ENCODE peak calls at places on chromosomes 12 and 14, in nine cellular contexts. D is astrocyte of the cerebellum, P is HCT116, T is progenitor cell of endocrine pancreas, S is B cell, Q is transverse colon, U is type B pancreatic cell, L is tibial nerve, G is RWPE1. E is an unnamed sample.

GRCh38 chr12:1173806-1174617 is 183.0 kb downstream of the ERC1 start:
- DNase-seq in D (no peak), P (no peak), T (no peak), S (no peak), Q (peak; percentile 11), U (no peak), L (no peak), G (no peak), E (no peak)

GRCh38 chr14:95062946-95063345 is 94.4 kb downstream of the DICER1 start:
- DNase-seq in D (no peak), P (no peak), T (no peak), S (no peak), Q (no peak), U (no peak), L (no peak), G (no peak), E (no peak)

GRCh38 chr12:27901959-27902358 is 70.6 kb downstream of the PTHLH start:
- DNase-seq in D (no peak), P (no peak), T (no peak), S (no peak), Q (no peak), U (no peak), L (no peak), G (no peak), E (no peak)

GRCh38 chr14:34843011-34843554 is 32.1 kb downstream of the BAZ1A start:
- DNase-seq in D (peak; percentile 29), P (no peak), T (no peak), S (no peak), Q (no peak), U (no peak), L (no peak), G (peak; percentile 79), E (peak; percentile 99)

GRCh38 chr12:75820848-75821578 is 210.6 kb downstream of the PHLDA1 start:
- DNase-seq in D (peak; percentile 91), P (no peak), T (no peak), S (no peak), Q (peak; percentile 26), U (no peak), L (peak; percentile 66), G (peak; percentile 79), E (peak; percentile 96)

GRCh38 chr12:103882861-103883596 is 42.0 kb upstream of the NT5DC3 start:
- DNase-seq in D (no peak), P (no peak), T (no peak), S (no peak), Q (no peak), U (no peak), L (no peak), G (no peak), E (peak; percentile 88)

GRCh38 chr12:99721715-99722275 is 74.2 kb downstream of the GARIN6 start:
- DNase-seq in D (no peak), P (no peak), T (no peak), S (no peak), Q (no peak), U (no peak), L (no peak), G (no peak), E (no peak)

GRCh38 chr12:27521066-27521465 is 2.9 kb upstream of the PPFIBP1 start:
- DNase-seq in D (no peak), P (no peak), T (no peak), S (no peak), Q (no peak), U (no peak), L (no peak), G (no peak), E (no peak)

GRCh38 chr12:95215925-95216324 is 1.3 kb downstream of the FGD6 start:
- DNase-seq in D (peak; percentile 41), P (no peak), T (no peak), S (peak; percentile 14), Q (no peak), U (no peak), L (no peak), G (peak; percentile 64), E (peak; percentile 67)

GRCh38 chr14:64465856-64466554 is 706 bp downstream of the AKAP5 start:
- DNase-seq in D (peak; percentile 37), P (no peak), T (no peak), S (no peak), Q (no peak), U (no peak), L (peak; percentile 35), G (peak; percentile 33), E (peak; percentile 27)

GRCh38 chr12:46438256-46438655 is 65.7 kb upstream of the SLC38A2 start:
- DNase-seq in D (no peak), P (no peak), T (no peak), S (no peak), Q (no peak), U (no peak), L (no peak), G (no peak), E (no peak)

GRCh38 chr12:7100239-7100638 is 8.0 kb upstream of the C1R start:
- DNase-seq in D (no peak), P (no peak), T (no peak), S (no peak), Q (no peak), U (no peak), L (no peak), G (no peak), E (no peak)

GRCh38 chr14:97634786-97635185 is 837.6 kb downstream of the VRK1 start:
- DNase-seq in D (no peak), P (no peak), T (no peak), S (no peak), Q (no peak), U (no peak), L (no peak), G (no peak), E (peak; percentile 1)

GRCh38 chr12:127500513-127500912 is 766.5 kb upstream of the TMEM132C start:
- DNase-seq in D (no peak), P (no peak), T (no peak), S (no peak), Q (no peak), U (no peak), L (no peak), G (no peak), E (no peak)

GRCh38 chr12:127496255-127496654 is 770.7 kb upstream of the TMEM132C start:
- DNase-seq in D (no peak), P (no peak), T (no peak), S (no peak), Q (no peak), U (no peak), L (no peak), G (no peak), E (no peak)

GRCh38 chr12:127494961-127495915 is 771.7 kb upstream of the TMEM132C start:
- DNase-seq in D (no peak), P (no peak), T (no peak), S (no peak), Q (no peak), U (no peak), L (no peak), G (no peak), E (no peak)
- TF ChIP-seq CTCF in D (no peak), P (no peak), T (no peak), S (no peak), Q (no peak), U (no peak), L (no peak), G (no peak), E (no peak)

DNA sequence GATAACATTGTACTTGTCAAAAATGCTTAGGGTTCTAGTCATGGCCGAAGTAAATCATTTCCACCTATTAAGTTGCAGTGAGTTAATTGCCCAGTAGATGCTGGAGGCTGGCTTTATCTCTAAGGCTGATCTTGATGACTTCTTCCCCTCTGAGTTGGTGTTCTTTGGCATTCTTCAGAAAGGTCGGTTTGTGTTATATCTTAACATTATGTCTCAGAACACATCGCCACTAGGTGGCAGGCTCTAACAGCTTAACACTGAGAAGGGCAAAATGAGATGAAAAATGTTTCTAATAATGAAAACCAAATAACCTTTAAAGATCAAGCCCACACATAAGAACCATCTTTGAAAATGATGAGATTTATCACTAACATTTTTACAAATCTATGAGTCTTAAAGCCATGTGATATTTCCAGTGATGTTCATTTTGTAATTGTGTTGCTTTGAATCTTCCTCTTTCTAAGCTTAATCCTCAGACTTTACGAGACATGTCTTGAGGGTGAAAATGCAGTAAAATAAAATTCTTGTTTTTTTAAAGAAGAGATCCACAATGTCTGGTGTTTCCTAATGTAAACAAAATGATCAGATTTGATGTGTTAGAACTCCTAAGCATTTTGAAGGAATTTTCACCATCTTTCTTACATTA is 28.6 kb downstream of the SUDS3 start:
- DNase-seq in D (peak; percentile 52), P (peak; percentile 37), T (peak; percentile 47), S (peak; percentile 57), Q (peak; percentile 48), U (no peak), L (peak; percentile 87), G (peak; percentile 28), E (peak; percentile 66)
- TF ChIP-seq CTCF in D (peak; percentile 74), P (peak; percentile 90), T (peak; percentile 89), S (peak; percentile 87), Q (peak; percentile 69), U (peak; percentile 92), L (peak; percentile 61), G (peak; percentile 81), E (peak; percentile 79)

GRCh38 chr12:131275824-131276223 is 322.1 kb downstream of the ADGRD1 start:
- DNase-seq in D (no peak), P (no peak), T (no peak), S (no peak), Q (no peak), U (no peak), L (no peak), G (no peak), E (no peak)
- TF ChIP-seq CTCF in D (no peak), P (no peak), T (no peak), S (no peak), Q (no peak), U (no peak), L (no peak), G (no peak), E (no peak)

DNA sequence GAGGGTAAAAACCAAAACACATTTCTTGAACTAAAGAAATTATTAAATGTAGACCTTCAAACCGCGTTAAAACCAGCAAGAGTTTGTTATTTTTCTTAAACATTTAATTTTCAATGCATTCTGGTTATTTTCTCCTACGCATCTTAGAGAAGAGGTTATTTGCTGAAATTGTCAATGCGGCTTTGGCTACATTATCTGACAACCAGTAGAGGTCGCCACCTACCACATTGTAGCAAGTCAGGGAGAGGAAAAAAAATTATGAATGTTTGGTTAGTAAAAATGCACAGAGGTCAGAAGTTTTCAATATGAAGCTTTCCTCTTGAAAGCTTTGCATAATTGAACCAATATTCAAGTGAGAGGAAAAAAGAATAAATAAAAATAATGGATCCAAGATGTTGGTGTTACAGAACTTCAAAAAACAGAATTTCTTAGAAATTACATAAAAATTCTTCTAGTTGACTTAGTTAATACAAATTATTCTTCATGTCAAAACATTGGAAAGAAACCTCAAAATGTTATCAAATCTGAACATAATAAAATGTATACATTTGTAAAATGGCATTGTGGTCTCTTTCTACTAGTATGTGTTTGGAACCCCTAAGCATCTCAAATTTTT is 159.4 kb upstream of the TMTC2 start:
- DNase-seq in D (peak; percentile 71), P (peak; percentile 47), T (no peak), S (peak; percentile 34), Q (peak; percentile 12), U (no peak), L (peak; percentile 50), G (peak; percentile 34), E (peak; percentile 75)
- TF ChIP-seq CTCF in D (peak; percentile 95), P (peak; percentile 96), T (peak; percentile 95), S (peak; percentile 76), Q (peak; percentile 85), U (peak; percentile 95), L (peak; percentile 70), G (peak; percentile 90), E (peak; percentile 94)